ENCODE peak calls at places on chromosomes 2 and 18, in nine cellular contexts. R, F, W, H, E, M, V, P and Y are unnamed samples.

GRCh38 chr18:56869189-56869777 is 218.1 kb downstream of the WDR7 start:
- DNase-seq in E (peak), M (no peak), V (no peak), W (peak), P (no peak), H (no peak), F (peak), R (no peak), Y (peak)

GRCh38 chr18:77000527-77000926 is 132.1 kb downstream of the MBP start:
- DNase-seq in V (no peak), M (peak), P (no peak), E (peak), H (no peak), R (peak), W (peak), F (peak), Y (peak)

GRCh38 chr2:133802366-133802765 is 234.1 kb upstream of the NCKAP5 start:
- DNase-seq in R (no peak), E (no peak), W (no peak), V (no peak), H (no peak), F (no peak), M (no peak), P (no peak), Y (no peak)

GRCh38 chr2:1502891-1503304 is 89.6 kb downstream of the TPO start:
- DNase-seq in H (peak), V (peak), E (no peak), W (no peak), P (no peak), R (no peak), F (no peak), M (no peak), Y (no peak)

GRCh38 chr18:24791736-24792135 is 331.3 kb downstream of the HRH4 start:
- DNase-seq in V (no peak), W (no peak), H (no peak), F (no peak), P (no peak), E (no peak), R (no peak), M (no peak), Y (no peak)

GRCh38 chr2:203177361-203177760 is 61.5 kb upstream of the CYP20A1 start:
- DNase-seq in W (no peak), M (no peak), P (no peak), E (no peak), F (peak), R (no peak), V (no peak), H (no peak), Y (no peak)

GRCh38 chr2:174124171-174124570 is 124.2 kb downstream of the OLA1 start:
- DNase-seq in W (no peak), P (no peak), V (no peak), F (no peak), R (no peak), M (no peak), E (peak), H (no peak), Y (no peak)

GRCh38 chr18:56112013-56112749 is 524.2 kb upstream of the TCF4 start:
- DNase-seq in M (no peak), H (no peak), V (no peak), F (peak), P (no peak), E (no peak), W (peak), R (no peak), Y (no peak)

GRCh38 chr2:52083214-52083613 is 1051.3 kb upstream of the NRXN1 start:
- DNase-seq in E (no peak), M (no peak), F (no peak), P (no peak), R (no peak), W (peak), H (no peak), V (no peak), Y (no peak)

GRCh38 chr2:213834746-213835145 is 550.5 kb downstream of the SPAG16 start:
- DNase-seq in F (peak), H (no peak), P (no peak), W (peak), E (no peak), V (no peak), M (no peak), R (no peak), Y (no peak)

GRCh38 chr2:102753563-102754159 is 8.2 kb upstream of the TMEM182 start:
- DNase-seq in F (peak), W (peak), E (peak), R (peak), H (no peak), M (no peak), P (peak), V (no peak), Y (peak)

GRCh38 chr2:68466361-68466777 is 725 bp downstream of the FBXO48 start:
- DNase-seq in F (peak), M (no peak), H (no peak), E (peak), R (peak), V (no peak), P (no peak), W (peak), Y (peak)

GRCh38 chr2:121333834-121334558 is 49.0 kb upstream of the TFCP2L1 start:
- DNase-seq in M (no peak), P (no peak), E (no peak), H (no peak), F (no peak), W (no peak), V (no peak), R (no peak), Y (no peak)

GRCh38 chr18:56575819-56576663 is 62.4 kb downstream of the TXNL1 start:
- DNase-seq in E (peak), R (no peak), P (no peak), M (no peak), H (no peak), F (peak), W (peak), V (no peak), Y (peak)

GRCh38 chr2:130382313-130382917 is 26.6 kb downstream of the PTPN18 start:
- DNase-seq in H (no peak), R (no peak), F (no peak), E (no peak), P (no peak), W (no peak), M (no peak), V (no peak), Y (no peak)

GRCh38 chr2:44767691-44768090 is 173.8 kb upstream of the SIX3 start:
- DNase-seq in W (no peak), E (peak), F (no peak), H (no peak), R (no peak), V (no peak), M (no peak), P (no peak), Y (no peak)

GRCh38 chr18:77114564-77115391 is 17.8 kb downstream of the MBP start:
- DNase-seq in F (peak), W (no peak), M (peak), V (peak), H (peak), E (no peak), R (peak), P (peak), Y (peak)

GRCh38 chr18:7740815-7741214 is 173.7 kb downstream of the PTPRM start:
- DNase-seq in F (no peak), M (no peak), R (no peak), H (no peak), V (no peak), E (peak), P (no peak), W (no peak), Y (no peak)

GRCh38 chr2:225328192-225328591 is 71.3 kb upstream of the NYAP2 start:
- DNase-seq in E (no peak), P (no peak), V (no peak), F (no peak), H (no peak), M (no peak), W (peak), R (no peak), Y (no peak)

GRCh38 chr2:128053331-128053730 is 25.5 kb upstream of the SAP130 start:
- DNase-seq in P (no peak), M (no peak), R (no peak), W (no peak), E (no peak), F (no peak), V (no peak), H (no peak), Y (no peak)

GRCh38 chr2:177393381-177393780 is 808 bp downstream of the AGPS start:
- DNase-seq in V (no peak), W (peak), R (peak), P (no peak), H (no peak), M (no peak), E (peak), F (peak), Y (peak)

GRCh38 chr2:9780368-9781130 is 62.7 kb upstream of the TAF1B start:
- DNase-seq in W (no peak), V (no peak), F (no peak), P (no peak), M (no peak), H (no peak), E (no peak), R (no peak), Y (no peak)

GRCh38 chr2:120429586-120430500 is 83.9 kb downstream of the INHBB start:
- DNase-seq in P (peak), R (no peak), H (peak), E (peak), F (no peak), M (no peak), V (no peak), W (no peak), Y (no peak)

GRCh38 chr2:209476367-209477191 is 52.7 kb downstream of the MAP2 start:
- DNase-seq in E (no peak), W (no peak), V (no peak), F (no peak), P (no peak), R (no peak), H (no peak), M (no peak), Y (no peak)

GRCh38 chr2:81658227-81658626 is 1353.7 kb upstream of the LRRTM1 start:
- DNase-seq in V (no peak), R (no peak), E (no peak), H (no peak), M (no peak), W (peak), P (no peak), F (peak), Y (no peak)

DNA sequence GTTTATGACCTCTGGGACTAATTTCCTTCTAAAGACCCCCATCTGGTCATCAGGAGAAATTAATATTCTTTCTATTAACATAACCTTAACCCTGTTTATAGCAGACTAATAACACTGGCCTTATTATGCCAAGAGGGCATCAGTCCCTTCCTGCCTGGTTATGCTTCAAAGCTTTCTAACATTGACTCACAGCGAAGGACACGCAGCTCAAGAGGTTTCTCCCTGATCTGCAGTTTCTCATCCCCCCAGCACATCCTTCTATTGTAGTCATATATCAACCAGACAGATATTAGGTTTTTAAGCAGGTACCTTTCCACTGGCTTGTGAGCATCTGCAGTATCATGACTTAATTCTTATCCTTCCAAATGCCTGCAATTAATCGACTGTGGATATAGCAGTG is 100.0 kb upstream of the CXCR4 start:
- DNase-seq in F (no peak), E (no peak), V (no peak), W (no peak), M (no peak), P (no peak), R (no peak), H (no peak), Y (no peak)
- H3K4me3 ChIP-seq in F (no peak), E (no peak), V (no peak), W (no peak), M (no peak), P (no peak), R (no peak), H (no peak), Y (no peak)

GRCh38 chr2:160458718-160459453 is 34.7 kb downstream of the RBMS1 start:
- DNase-seq in V (no peak), P (no peak), F (no peak), E (no peak), R (no peak), W (no peak), H (no peak), M (no peak), Y (no peak)
- H3K27ac ChIP-seq in V (no peak), P (no peak), F (no peak), E (no peak), R (peak), W (no peak), H (no peak), M (no peak), Y (no peak)

GRCh38 chr2:10963155-10963554 is 51.4 kb downstream of the KCNF1 start:
- DNase-seq in H (no peak), R (no peak), M (no peak), P (peak), F (peak), V (no peak), W (no peak), E (no peak), Y (no peak)

GRCh38 chr2:10962004-10962403 is 50.3 kb downstream of the KCNF1 start:
- DNase-seq in H (no peak), P (no peak), M (no peak), R (no peak), V (no peak), E (no peak), F (no peak), W (no peak), Y (no peak)

GRCh38 chr2:10964076-10964812 is 52.5 kb downstream of the KCNF1 start:
- DNase-seq in F (peak), R (no peak), H (no peak), P (no peak), W (no peak), V (no peak), M (no peak), E (no peak), Y (no peak)

GRCh38 chr2:10960606-10961489 is 49.1 kb downstream of the KCNF1 start:
- DNase-seq in H (peak), R (no peak), V (no peak), W (no peak), F (no peak), E (no peak), M (no peak), P (no peak), Y (no peak)

DNA sequence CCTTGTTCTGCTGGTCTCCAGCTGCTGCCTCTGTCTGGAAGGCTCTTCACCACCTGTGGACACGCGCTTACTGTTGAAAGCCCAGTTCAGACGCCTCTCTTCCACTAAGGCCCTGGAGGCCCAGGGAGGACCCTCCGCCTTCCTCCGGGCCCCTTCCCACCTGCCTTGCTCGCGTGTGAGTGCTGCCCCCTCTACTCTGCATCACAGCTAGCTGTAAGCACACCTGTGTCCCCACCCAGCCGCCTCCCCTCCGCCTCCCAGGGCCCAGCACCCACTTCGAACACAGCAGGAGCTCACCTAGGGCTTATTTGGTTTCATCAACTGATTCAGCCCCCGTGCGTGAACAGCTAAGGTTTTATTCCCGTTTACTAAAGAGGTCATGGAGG is 49.7 kb downstream of the KCNF1 start:
- DNase-seq in V (no peak), M (no peak), E (no peak), H (no peak), W (no peak), P (no peak), R (no peak), F (no peak), Y (no peak)
- H3K4me3 ChIP-seq in V (no peak), M (no peak), E (no peak), H (no peak), W (no peak), P (no peak), R (no peak), F (no peak), Y (no peak)

GRCh38 chr2:149040451-149040850 is 2.0 kb downstream of the LYPD6B start:
- DNase-seq in F (peak), M (no peak), P (no peak), V (no peak), H (no peak), R (peak), E (peak), W (peak), Y (peak)
- H3K27ac ChIP-seq in F (no peak), M (no peak), P (no peak), V (no peak), H (no peak), R (no peak), E (no peak), W (no peak), Y (no peak)

GRCh38 chr2:201798252-201798918 is 8.0 kb upstream of the CDK15 start:
- DNase-seq in F (peak), W (peak), V (no peak), E (no peak), M (no peak), H (no peak), R (no peak), P (no peak), Y (no peak)
- H3K4me3 ChIP-seq in F (peak), W (peak), V (no peak), E (no peak), M (no peak), H (no peak), R (no peak), P (no peak), Y (no peak)

GRCh38 chr2:54708584-54709340 is 14.7 kb upstream of the EML6 start:
- DNase-seq in F (peak), R (peak), E (peak), P (peak), H (peak), W (no peak), M (no peak), V (peak), Y (peak)
- H3K27ac ChIP-seq in F (no peak), R (peak), E (no peak), P (no peak), H (no peak), W (no peak), M (no peak), V (no peak), Y (no peak)

DNA sequence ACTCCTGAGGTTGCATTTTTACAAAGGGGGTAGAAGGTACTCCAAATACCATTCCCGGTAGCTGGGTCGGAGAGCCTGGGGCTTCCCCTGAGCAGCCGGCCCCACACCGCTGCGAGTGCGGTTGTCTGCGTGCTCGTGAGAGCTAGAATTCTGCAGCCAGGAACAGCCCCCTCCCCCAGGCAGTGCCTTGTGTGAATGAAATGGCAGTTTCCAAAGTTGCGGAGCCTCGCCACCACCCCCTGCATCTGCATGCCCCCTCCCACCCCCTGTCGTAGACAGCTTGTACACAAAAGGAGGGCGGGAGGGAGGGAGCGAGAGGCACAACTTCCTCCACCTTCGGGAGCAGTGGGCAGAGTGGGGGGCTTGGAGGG is 1.1 kb downstream of the MYCN start:
- DNase-seq in F (no peak), W (no peak), R (no peak), M (no peak), P (no peak), V (no peak), H (no peak), E (peak), Y (peak)
- H3K4me3 ChIP-seq in F (no peak), W (no peak), R (no peak), M (peak), P (peak), V (peak), H (peak), E (peak), Y (peak)

GRCh38 chr18:12035481-12035880 is 54.2 kb downstream of the IMPA2 start:
- DNase-seq in M (no peak), V (peak), P (no peak), R (no peak), W (no peak), H (no peak), F (no peak), E (no peak), Y (no peak)

GRCh38 chr18:12038661-12039417 is 54.8 kb upstream of the ANKRD62 start:
- DNase-seq in E (peak), V (peak), W (peak), M (peak), R (peak), F (peak), P (peak), H (peak), Y (peak)

GRCh38 chr18:12041561-12041960 is 52.1 kb upstream of the ANKRD62 start:
- DNase-seq in H (no peak), F (peak), V (no peak), W (peak), P (no peak), R (no peak), M (no peak), E (no peak), Y (no peak)

GRCh38 chr18:12036201-12036751 is 55.0 kb downstream of the IMPA2 start:
- DNase-seq in M (no peak), V (peak), F (no peak), H (no peak), W (peak), R (no peak), E (no peak), P (no peak), Y (peak)

DNA sequence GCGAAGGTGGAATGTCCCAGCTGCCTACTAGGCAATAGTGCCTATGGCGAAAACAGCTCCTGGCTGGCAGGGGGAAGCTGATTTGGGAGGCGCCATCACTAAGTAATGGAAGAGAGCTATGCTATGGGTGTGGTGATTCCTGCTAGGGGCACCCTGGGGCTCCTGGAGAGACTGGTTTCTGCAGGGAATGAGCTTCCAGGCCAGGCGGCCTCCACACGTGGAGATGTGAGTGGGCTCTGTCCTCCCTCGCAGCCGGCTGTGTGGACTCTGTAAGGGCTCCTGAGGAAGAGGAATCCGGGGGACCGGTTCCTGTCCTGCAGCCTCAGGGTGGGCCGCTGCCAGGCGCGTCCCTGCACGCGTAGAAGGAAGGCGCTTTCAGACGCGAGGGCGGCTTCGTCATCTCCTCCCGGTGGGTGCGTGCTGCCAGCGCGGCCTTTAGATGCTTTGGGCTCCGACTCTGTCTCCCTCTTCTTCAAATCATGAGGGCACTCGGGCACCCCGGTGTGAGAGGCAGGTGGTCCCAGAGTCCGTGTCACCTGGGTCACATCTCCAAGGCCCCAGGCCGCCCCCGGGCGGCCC is 55.5 kb upstream of the ANKRD62 start:
- DNase-seq in F (peak), P (no peak), W (no peak), H (no peak), M (no peak), V (no peak), R (peak), E (peak), Y (no peak)
- H3K27ac ChIP-seq in F (no peak), P (peak), W (no peak), H (no peak), M (no peak), V (no peak), R (no peak), E (no peak), Y (no peak)